ENCODE peak calls at places on chromosomes 11 and 22, in four cellular contexts. C, A, D and X are unnamed samples.

GRCh38 chr11:86805873-86806310 is 5.5 kb downstream of the PRSS23 start:
- DNase-seq in C (peak), A (no peak), D (no peak), X (no peak)

GRCh38 chr22:34950480-34950879 is 115.5 kb upstream of the ISX start:
- DNase-seq in C (no peak), A (no peak), D (no peak), X (no peak)

GRCh38 chr22:47423266-47423665 is 660.8 kb downstream of the TBC1D22A start:
- DNase-seq in C (no peak), A (no peak), D (no peak), X (no peak)

GRCh38 chr11:64357904-64358535 is 942 bp upstream of the RPS6KA4 start:
- DNase-seq in C (no peak), A (peak), D (peak), X (no peak)

GRCh38 chr11:118170231-118170630 is 6.2 kb downstream of the SCN2B start:
- DNase-seq in C (no peak), A (no peak), D (no peak), X (no peak)

GRCh38 chr11:14500181-14500651 is 605 bp upstream of the COPB1 start:
- DNase-seq in C (peak), A (no peak), D (peak), X (no peak)

GRCh38 chr11:75323609-75324008 is 27.9 kb downstream of the ARRB1 start:
- DNase-seq in C (no peak), A (no peak), D (peak), X (no peak)

GRCh38 chr22:22942511-22943329 is 55.1 kb downstream of the IGLL5 start:
- DNase-seq in C (peak), A (peak), D (peak), X (peak)

GRCh38 chr11:79352304-79352703 is 88.5 kb downstream of the TENM4 start:
- DNase-seq in C (no peak), A (no peak), D (no peak), X (no peak)

GRCh38 chr22:22935546-22936157 is 48.0 kb downstream of the IGLL5 start:
- DNase-seq in C (peak), A (no peak), D (no peak), X (no peak)

GRCh38 chr22:26586556-26587325 is 3.2 kb downstream of the TPST2 start:
- DNase-seq in C (no peak), A (no peak), D (no peak), X (no peak)

GRCh38 chr11:69663326-69663725 is 11.8 kb downstream of the LTO1 start:
- DNase-seq in C (no peak), A (no peak), D (no peak), X (no peak)

GRCh38 chr22:49266561-49267519 is 560.8 kb downstream of the BRD1 start:
- DNase-seq in C (no peak), A (no peak), D (no peak), X (no peak)

GRCh38 chr11:130159657-130160459 is at the start of gene ST14:
- DNase-seq in C (no peak), A (peak), D (no peak), X (no peak)

GRCh38 chr11:72579816-72580647 is 94.2 kb downstream of the PDE2A start:
- DNase-seq in C (no peak), A (no peak), D (no peak), X (no peak)

GRCh38 chr11:86800076-86800955 is at the start of gene PRSS23:
- DNase-seq in C (no peak), A (peak), D (no peak), X (peak)

GRCh38 chr11:35061516-35062440 is 77.2 kb upstream of the CD44 start:
- DNase-seq in C (no peak), A (no peak), D (no peak), X (no peak)

DNA sequence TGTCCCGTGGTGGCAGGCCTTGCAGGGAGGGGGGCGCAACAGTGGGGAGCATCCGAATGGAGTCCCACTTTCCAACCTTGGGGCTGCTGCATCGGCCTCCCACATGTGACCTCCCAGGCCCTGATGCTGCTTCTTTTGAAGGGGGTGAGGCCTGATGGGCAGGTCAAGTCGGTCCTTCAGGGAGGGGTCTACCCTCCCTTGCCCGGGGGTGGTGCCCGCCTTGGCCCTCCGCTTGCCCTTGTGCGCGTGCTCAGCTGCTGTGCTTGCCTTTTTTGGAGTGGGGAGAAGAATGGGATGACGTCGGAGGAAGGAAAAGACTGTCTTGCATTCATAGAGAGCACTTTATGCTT is 66.9 kb downstream of the PRDM11 start:
- DNase-seq in C (no peak), A (no peak), D (no peak), X (no peak)
- H3K9ac ChIP-seq in C (no peak), A (no peak), D (no peak), X (no peak)

GRCh38 chr11:131504199-131504949 is 134.0 kb downstream of the NTM start:
- DNase-seq in C (no peak), A (peak), D (no peak), X (peak)
- TF ChIP-seq SUZ12 in C (no peak), A (no peak), D (no peak), X (no peak)

GRCh38 chr11:67369275-67369674 is 4.1 kb downstream of the CLCF1 start:
- DNase-seq in C (no peak), A (no peak), D (no peak), X (no peak)

GRCh38 chr11:67369801-67370284 is 3.6 kb downstream of the CLCF1 start:
- DNase-seq in C (no peak), A (no peak), D (no peak), X (no peak)

GRCh38 chr11:67371549-67372231 is 1.7 kb downstream of the CLCF1 start:
- DNase-seq in C (no peak), A (peak), D (peak), X (no peak)

GRCh38 chr11:67371199-67371548 is 2.2 kb downstream of the CLCF1 start:
- DNase-seq in C (no peak), A (no peak), D (no peak), X (no peak)

GRCh38 chr11:67370351-67371076 is 2.9 kb downstream of the CLCF1 start:
- DNase-seq in C (no peak), A (no peak), D (no peak), X (no peak)
- H3K9ac ChIP-seq in C (no peak), A (no peak), D (no peak), X (peak)

DNA sequence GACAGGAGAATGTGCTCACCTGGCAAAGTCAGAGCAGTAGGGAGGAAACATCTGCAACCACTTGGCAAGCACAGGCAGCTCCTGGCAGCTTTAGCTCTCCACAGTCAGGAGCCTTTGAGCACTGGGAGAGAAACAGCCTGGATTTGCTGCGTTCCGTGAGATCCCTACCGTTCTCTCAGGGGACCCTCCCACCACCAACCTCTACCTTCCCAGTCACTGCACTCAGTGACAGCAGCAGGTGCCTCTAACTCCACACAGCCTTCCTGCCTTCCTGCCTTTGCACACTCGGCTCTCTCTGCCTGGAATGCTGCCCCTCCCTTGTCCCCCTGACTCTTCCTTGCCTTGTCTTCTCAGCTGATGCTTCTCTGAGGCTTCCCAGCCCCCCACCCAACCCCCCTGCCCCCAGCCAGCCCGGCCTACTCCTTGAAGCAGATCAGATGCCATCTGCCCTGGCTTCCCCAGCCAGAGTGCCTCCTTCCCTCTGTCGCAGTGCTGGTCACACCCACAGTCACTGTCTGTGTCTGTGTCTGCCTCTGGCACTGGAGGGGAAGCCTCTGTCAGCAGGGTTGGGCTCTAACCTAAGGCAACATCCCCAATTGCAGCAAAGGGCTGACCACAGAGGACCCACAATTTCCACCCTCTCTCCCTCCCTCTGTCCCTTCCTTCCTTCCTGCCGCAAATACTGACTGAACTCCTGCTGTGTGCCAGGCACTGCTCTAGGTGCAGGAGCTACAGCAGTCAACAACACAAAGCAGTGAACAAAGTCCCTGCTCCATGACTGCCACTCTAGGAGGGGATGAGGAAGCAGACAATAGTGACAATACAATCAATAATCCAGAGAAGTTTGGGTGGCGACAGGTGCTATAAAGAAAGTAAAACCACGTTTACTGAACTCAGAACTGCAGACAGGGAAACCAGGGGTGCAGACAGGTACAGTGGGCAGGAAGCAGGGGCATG is 14.8 kb upstream of the TSKU start:
- DNase-seq in C (no peak), A (no peak), D (peak), X (no peak)
- TF ChIP-seq SUZ12 in C (no peak), A (no peak), D (no peak), X (no peak)

DNA sequence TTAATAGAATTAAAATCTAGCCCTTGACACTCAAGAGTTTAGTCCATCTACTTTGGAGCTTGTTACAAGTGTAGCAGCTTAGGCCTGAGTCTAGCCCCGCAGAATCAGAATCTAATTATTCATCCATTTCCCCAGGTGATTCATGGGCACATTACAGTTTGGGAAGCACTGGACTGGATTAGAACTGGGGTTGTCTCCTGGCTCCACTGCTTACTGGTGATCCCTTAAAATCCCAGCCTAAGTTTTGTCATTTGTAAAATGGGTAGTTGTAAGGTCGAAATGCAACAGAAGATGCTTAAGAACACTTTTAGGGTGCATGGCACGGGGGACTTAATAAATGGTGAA is 1.3 kb downstream of the STX3 start:
- DNase-seq in C (no peak), A (no peak), D (no peak), X (no peak)
- H3K9ac ChIP-seq in C (no peak), A (no peak), D (peak), X (peak)

GRCh38 chr22:44372611-44373010 is 59.9 kb upstream of the SHISAL1 start:
- DNase-seq in C (no peak), A (no peak), D (no peak), X (no peak)
- TF ChIP-seq SUZ12 in C (no peak), A (no peak), D (no peak), X (no peak)

GRCh38 chr22:46196268-46196667 is 45.9 kb downstream of the PPARA start:
- DNase-seq in C (no peak), A (no peak), D (no peak), X (no peak)
- H3K9ac ChIP-seq in C (no peak), A (no peak), D (no peak), X (no peak)

DNA sequence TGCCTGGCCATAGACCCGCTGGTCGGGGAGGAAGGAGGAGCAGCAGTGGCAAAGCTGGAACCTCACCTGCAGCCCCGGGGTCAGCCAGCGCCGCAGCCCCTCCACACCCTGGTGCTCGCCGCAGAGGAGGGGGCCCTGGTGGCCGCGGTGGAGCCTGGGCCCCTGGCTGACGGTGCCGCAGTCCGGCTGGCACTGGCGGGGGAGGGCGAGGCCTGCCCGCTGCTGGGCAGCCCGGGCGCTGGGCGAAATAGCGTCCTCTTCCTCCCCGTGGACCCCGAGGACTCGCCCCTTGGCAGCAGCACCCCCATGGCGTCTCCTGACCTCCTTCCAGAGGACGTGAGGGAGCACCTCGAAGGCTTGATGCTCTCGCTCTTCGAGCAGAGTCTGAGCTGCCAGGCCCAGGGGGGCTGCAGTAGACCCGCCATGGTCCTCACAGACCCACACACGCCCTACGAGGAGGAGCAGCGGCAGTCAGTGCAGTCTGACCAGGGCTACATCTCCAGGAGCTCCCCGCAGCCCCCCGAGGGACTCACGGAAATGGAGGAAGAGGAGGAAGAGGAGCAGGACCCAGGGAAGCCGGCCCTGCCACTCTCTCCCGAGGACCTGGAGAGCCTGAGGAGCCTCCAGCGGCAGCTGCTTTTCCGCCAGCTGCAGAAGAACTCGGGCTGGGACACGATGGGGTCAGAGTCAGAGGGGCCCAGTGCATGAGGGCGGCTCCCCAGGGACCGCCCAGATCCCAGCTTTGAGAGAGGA is 11.9 kb downstream of the TMEM121B start:
- DNase-seq in C (no peak), A (no peak), D (no peak), X (no peak)
- TF ChIP-seq SUZ12 in C (no peak), A (no peak), D (no peak), X (no peak)